ENCODE peak calls at places on chromosomes 1 and 21, in six cellular contexts. M is GM12892; L is substantia nigra; Y is stimulated activated CD8-positive, alpha-beta memory T cell treated with anti-CD3 and anti-CD28 coated beads, Interleukin-4, amount 100 ng/mL, for 24 hours; A is non-pigmented ciliary epithelial cell; T is NT2/D1. E is an unnamed sample.

GRCh38 chr21:37675202-37675801 is 241.0 kb downstream of the KCNJ6 start:
- DNase-seq in A (no peak), Y (peak), M (peak), L (peak), T (peak), E (no peak)

GRCh38 chr1:28028873-28029654 is 59.3 kb downstream of the EYA3 start:
- DNase-seq in Y (no peak), L (no peak), A (no peak), M (no peak), T (no peak), E (no peak)

GRCh38 chr1:177945943-177946650 is 23.8 kb downstream of the SEC16B start:
- DNase-seq in M (peak), Y (no peak), L (peak), A (no peak), T (peak), E (peak)

GRCh38 chr1:45730075-45730779 is 20.2 kb downstream of the IPP start:
- DNase-seq in Y (no peak), M (no peak), T (no peak), L (no peak), A (no peak), E (no peak)

GRCh38 chr1:94854458-94855306 is 34.5 kb downstream of the SLC44A3 start:
- DNase-seq in A (peak), M (peak), Y (peak), L (peak), T (peak), E (peak)

GRCh38 chr1:93304716-93305138 is 41.0 kb upstream of the DR1 start:
- DNase-seq in L (no peak), Y (peak), T (peak), M (no peak), A (no peak), E (peak)

GRCh38 chr21:15319727-15320126 is 254.9 kb upstream of the NRIP1 start:
- DNase-seq in Y (no peak), T (no peak), A (no peak), L (no peak), M (no peak), E (no peak)

GRCh38 chr1:225508538-225509375 is 80.9 kb upstream of the LBR start:
- DNase-seq in Y (no peak), T (peak), A (peak), L (no peak), M (no peak), E (no peak)

GRCh38 chr1:35576061-35576765 is 3.1 kb downstream of the TFAP2E start:
- DNase-seq in L (no peak), A (no peak), Y (no peak), M (no peak), T (no peak), E (no peak)

GRCh38 chr1:180611016-180611930 is 20.5 kb upstream of the XPR1 start:
- DNase-seq in M (no peak), T (no peak), Y (no peak), L (no peak), A (no peak), E (no peak)

GRCh38 chr1:236727521-236727920 is 41.2 kb downstream of the ACTN2 start:
- DNase-seq in T (no peak), Y (no peak), L (no peak), A (no peak), M (no peak), E (no peak)

GRCh38 chr1:84892657-84893618 is at the start of gene LPAR3:
- DNase-seq in A (no peak), L (no peak), T (peak), M (peak), Y (peak), E (peak)

E was measured in Caco-2.